ENCODE peak calls at places on chromosomes 16 and 17, in seven cellular contexts. H is uterus; B is GM23248; J is thoracic aorta; T is CD8-positive, alpha-beta T cell; E is endodermal cell; X is stomach. I is an unnamed sample. For H3K9me3, the result is how much of the 10 kb centered on the place peaks cover.

GRCh38 chr17:39634384-39634871 is 2.5 kb upstream of the STARD3 start:
- DNase-seq in H (no peak), B (peak), J (no peak), T (no peak), E (no peak), X (no peak), I (no peak)

GRCh38 chr17:8997994-8998628 is 23.2 kb upstream of the NTN1 start:
- DNase-seq in H (no peak), B (peak), J (no peak), T (peak), E (peak), X (peak), I (peak)

GRCh38 chr17:61411114-61411943 is 11.7 kb downstream of the TBX2 start:
- DNase-seq in H (peak), B (peak), J (no peak), T (no peak), E (peak), X (peak), I (peak)

GRCh38 chr17:82828875-82829487 is 10.8 kb downstream of the ZNF750 start:
- DNase-seq in H (no peak), B (no peak), J (no peak), T (no peak), E (no peak), X (no peak), I (no peak)

GRCh38 chr16:8959921-8960787 is 3.6 kb downstream of the USP7 start:
- DNase-seq in H (no peak), B (peak), J (no peak), T (no peak), E (peak), X (no peak), I (no peak)

GRCh38 chr17:41615454-41615853 is 2.9 kb upstream of the KRT16 start:
- DNase-seq in H (no peak), B (peak), J (no peak), T (no peak), E (peak), X (no peak), I (no peak)

GRCh38 chr17:67610061-67610460 is 107.7 kb upstream of the NOL11 start:
- DNase-seq in H (no peak), B (no peak), J (no peak), T (no peak), E (no peak), X (no peak), I (no peak)

GRCh38 chr17:59383893-59384292 is 52.4 kb downstream of the YPEL2 start:
- DNase-seq in H (no peak), B (no peak), J (no peak), T (no peak), E (no peak), X (no peak), I (no peak)

GRCh38 chr16:2985893-2986355 is 5.7 kb upstream of the PKMYT1 start:
- DNase-seq in H (no peak), B (no peak), J (no peak), T (no peak), E (peak), X (peak), I (no peak)

GRCh38 chr17:57048096-57048495 is 37.0 kb upstream of the AKAP1 start:
- DNase-seq in H (no peak), B (no peak), J (no peak), T (no peak), E (no peak), X (no peak), I (no peak)

GRCh38 chr17:64262422-64263260 is at the start of gene TEX2:
- DNase-seq in H (peak), B (peak), J (no peak), T (peak), E (peak), X (peak), I (no peak)

GRCh38 chr17:10314332-10314731 is 58.5 kb downstream of the MYH13 start:
- DNase-seq in H (no peak), B (no peak), J (no peak), T (no peak), E (no peak), X (no peak), I (no peak)

GRCh38 chr17:41008811-41009210 is at the start of gene KRTAP3-1:
- DNase-seq in H (no peak), B (no peak), J (no peak), T (no peak), E (peak), X (no peak), I (no peak)

GRCh38 chr17:62950067-62950466 is 16.0 kb upstream of the TANC2 start:
- DNase-seq in H (no peak), B (peak), J (peak), T (no peak), E (no peak), X (peak), I (peak)

GRCh38 chr16:71723537-71724319 is 773 bp downstream of the PHLPP2 start:
- DNase-seq in H (peak), B (peak), J (peak), T (peak), E (peak), X (peak), I (peak)

GRCh38 chr17:9057310-9057709 is 36.0 kb downstream of the NTN1 start:
- DNase-seq in H (no peak), B (no peak), J (no peak), T (no peak), E (peak), X (no peak), I (peak)

GRCh38 chr17:55402374-55402773 is 19.3 kb downstream of the MMD start:
- DNase-seq in H (no peak), B (peak), J (no peak), T (no peak), E (no peak), X (no peak), I (no peak)

GRCh38 chr17:75557075-75557851 is 30.3 kb upstream of the MYO15B start:
- DNase-seq in H (peak), B (peak), J (no peak), T (no peak), E (peak), X (peak), I (no peak)

GRCh38 chr17:68600123-68600880 is 865 bp downstream of the FAM20A start:
- DNase-seq in H (peak), B (peak), J (no peak), T (no peak), E (peak), X (peak), I (no peak)

GRCh38 chr16:1154291-1154886 is 1.5 kb downstream of the CACNA1H start:
- DNase-seq in H (peak), B (no peak), J (no peak), T (no peak), E (no peak), X (no peak), I (no peak)

GRCh38 chr17:9672691-9673090 is 27.4 kb downstream of the USP43 start:
- DNase-seq in H (no peak), B (no peak), J (no peak), T (no peak), E (peak), X (no peak), I (no peak)

GRCh38 chr17:75430159-75430748 is 24.8 kb upstream of the GRB2 start:
- DNase-seq in H (no peak), B (no peak), J (no peak), T (no peak), E (peak), X (no peak), I (no peak)

GRCh38 chr16:50293994-50294855 is 27.9 kb downstream of the ADCY7 start:
- DNase-seq in H (no peak), B (no peak), J (no peak), T (no peak), E (no peak), X (no peak), I (no peak)

GRCh38 chr16:89005201-89006035 is 28.4 kb upstream of the CBFA2T3 start:
- DNase-seq in H (no peak), B (no peak), J (no peak), T (no peak), E (no peak), X (no peak), I (no peak)

GRCh38 chr16:57479422-57480126 is 6.7 kb downstream of the DOK4 start:
- DNase-seq in H (no peak), B (peak), J (no peak), T (no peak), E (peak), X (peak), I (no peak)

GRCh38 chr17:62628845-62629555 is 1.5 kb downstream of the MRC2 start:
- DNase-seq in H (peak), B (peak), J (no peak), T (no peak), E (peak), X (no peak), I (peak)

DNA sequence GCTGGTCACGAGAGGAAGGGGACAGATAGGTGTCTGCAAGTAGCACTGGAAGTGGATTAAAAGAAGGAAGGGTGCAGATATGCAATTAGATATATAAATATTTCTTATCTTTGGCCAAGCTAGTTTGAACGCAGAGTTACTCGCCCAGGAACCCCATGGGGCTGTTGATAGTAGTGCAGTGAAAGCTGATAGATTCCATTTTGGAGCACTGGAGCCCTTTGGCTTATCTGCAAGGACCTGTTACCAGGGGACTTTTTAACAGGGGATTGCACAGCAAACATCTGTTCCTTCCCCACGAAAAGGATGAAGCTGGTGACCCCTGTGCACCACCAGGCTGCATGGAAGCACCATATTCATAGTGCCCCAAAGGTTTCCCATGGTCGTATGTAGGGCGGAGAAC is 218.7 kb downstream of the SHISA9 start:
- DNase-seq in H (no peak), B (no peak), J (no peak), T (no peak), E (peak), X (no peak), I (no peak)
- H3K9me3 ChIP-seq in H (under half), B (under half), J (under half), T (under half), E (under half), X (under half), I (under half)

GRCh38 chr17:70520447-70520846 is 351.1 kb downstream of the KCNJ2 start:
- DNase-seq in H (no peak), B (no peak), J (no peak), T (no peak), E (no peak), X (no peak), I (no peak)

GRCh38 chr17:70521821-70522256 is 352.5 kb downstream of the KCNJ2 start:
- DNase-seq in H (no peak), B (no peak), J (no peak), T (no peak), E (no peak), X (peak), I (no peak)

GRCh38 chr17:70527364-70527888 is 358.1 kb downstream of the KCNJ2 start:
- DNase-seq in H (no peak), B (no peak), J (no peak), T (no peak), E (no peak), X (no peak), I (no peak)

GRCh38 chr17:70525976-70526375 is 356.6 kb downstream of the KCNJ2 start:
- DNase-seq in H (no peak), B (no peak), J (no peak), T (no peak), E (no peak), X (no peak), I (no peak)

GRCh38 chr17:70523407-70523806 is 354.1 kb downstream of the KCNJ2 start:
- DNase-seq in H (no peak), B (no peak), J (no peak), T (no peak), E (no peak), X (no peak), I (no peak)
- H3K9me3 ChIP-seq in H (under half), B (under half), J (under half), T (under half), E (under half), X (under half), I (under half)

DNA sequence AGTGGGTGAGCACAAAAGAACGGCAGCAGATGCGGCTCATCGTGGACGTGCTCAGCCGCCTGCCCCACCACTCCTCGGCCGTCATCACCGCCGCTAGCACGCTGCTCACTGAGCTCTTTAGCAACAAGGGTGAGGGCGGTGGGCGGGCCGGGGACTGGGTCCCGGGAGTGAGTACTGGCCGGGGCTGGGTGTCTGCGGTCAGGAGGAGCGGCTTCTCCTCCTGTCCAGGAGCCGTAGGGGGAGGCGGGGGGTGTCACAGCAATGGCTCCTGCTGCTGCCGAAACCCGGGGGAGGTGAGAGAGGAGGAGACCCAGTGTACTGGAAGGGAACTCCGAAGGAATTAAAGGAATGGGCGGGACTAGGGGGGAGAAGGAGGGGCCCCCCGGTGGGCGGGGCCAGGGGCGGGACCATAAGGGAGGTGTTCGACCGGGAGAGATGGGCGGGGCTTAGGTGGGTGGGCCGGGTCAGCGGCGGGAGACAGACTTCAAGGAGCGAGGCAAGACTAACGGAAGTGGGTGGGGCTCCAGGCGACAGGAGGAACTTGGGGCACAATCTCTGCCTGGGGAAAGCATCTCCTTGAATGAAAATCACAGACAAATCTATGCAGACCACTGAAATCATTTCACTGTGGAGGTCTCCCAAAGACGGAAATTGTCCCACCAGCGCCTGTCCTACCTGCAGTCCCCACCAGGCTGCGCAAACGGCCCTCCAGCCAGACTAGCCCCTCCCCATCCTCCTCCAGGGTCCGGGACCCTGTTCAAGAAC is 2.3 kb downstream of the NAGS start:
- DNase-seq in H (peak), B (peak), J (peak), T (peak), E (peak), X (peak), I (peak)
- H3K9me3 ChIP-seq in H (under half), B (under half), J (under half), T (under half), E (under half), X (under half), I (under half)

DNA sequence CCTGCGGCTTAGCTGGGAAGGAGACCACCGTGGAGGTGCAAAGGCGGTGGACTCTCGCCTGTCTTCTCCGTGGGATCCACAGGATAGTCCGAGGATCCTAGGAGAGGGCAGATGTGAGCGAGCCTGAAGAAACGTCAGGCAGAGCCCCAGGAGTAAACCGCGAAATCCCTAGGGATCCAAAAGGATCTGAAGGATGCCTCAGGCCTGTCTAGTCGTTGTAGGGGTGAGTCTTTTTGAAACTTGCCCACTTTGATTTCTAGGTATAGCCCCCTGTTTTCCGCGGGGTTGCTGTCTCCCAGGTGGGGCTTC is 576.5 kb downstream of the KCNJ18 start:
- DNase-seq in H (no peak), B (no peak), J (no peak), T (no peak), E (no peak), X (peak), I (no peak)
- H3K9me3 ChIP-seq in H (under half), B (under half), J (under half), T (under half), E (under half), X (half or more), I (under half)

GRCh38 chr17:53313746-53314145 is 509.0 kb upstream of the KIF2B start:
- DNase-seq in H (no peak), B (peak), J (no peak), T (no peak), E (no peak), X (no peak), I (no peak)
- H3K9me3 ChIP-seq in H (under half), B (under half), J (under half), T (under half), E (under half), X (under half), I (under half)

DNA sequence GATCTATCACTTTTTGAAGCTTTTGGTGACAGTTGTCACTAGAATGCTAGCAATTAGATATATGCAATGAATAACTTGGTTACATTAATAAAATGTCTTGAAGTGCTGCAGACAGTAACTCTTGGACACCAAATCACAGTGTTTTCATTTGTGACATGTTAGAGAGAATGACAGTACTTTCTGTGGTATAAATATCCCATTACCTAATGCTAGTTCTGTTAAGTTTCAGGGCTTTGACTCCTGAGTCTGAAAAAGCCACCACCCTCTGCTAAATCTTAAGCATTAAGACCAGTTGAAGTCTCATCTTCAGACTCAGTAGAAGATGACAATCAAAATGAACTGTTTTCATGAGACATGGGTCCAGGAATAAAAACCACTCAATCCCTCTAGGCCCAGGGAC is 10.6 kb upstream of the CPHXL2 start:
- DNase-seq in H (no peak), B (no peak), J (no peak), T (no peak), E (no peak), X (no peak), I (no peak)
- H3K9me3 ChIP-seq in H (under half), B (under half), J (under half), T (under half), E (half or more), X (under half), I (under half)

DNA sequence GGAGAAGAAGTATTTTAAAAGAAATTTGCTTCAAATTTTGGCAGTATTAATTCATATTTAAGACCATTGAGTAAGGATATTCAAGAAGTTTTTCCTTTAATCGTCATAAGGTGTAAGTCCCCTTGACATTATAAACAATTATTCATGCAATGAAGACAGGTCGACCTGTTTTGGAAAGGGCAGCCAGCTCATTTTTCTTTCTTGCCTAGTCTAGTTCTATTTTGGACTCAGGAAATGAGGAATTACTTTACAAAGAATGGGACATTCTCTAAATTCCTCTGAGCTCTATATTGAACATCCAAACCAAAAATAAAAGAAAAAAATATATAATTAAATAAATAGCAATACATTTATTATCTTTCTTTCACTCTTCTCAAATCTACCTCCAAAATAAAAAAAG is 595.6 kb upstream of the KIF2B start:
- DNase-seq in H (no peak), B (no peak), J (no peak), T (no peak), E (no peak), X (no peak), I (no peak)
- H3K9me3 ChIP-seq in H (under half), B (under half), J (under half), T (under half), E (under half), X (under half), I (under half)

DNA sequence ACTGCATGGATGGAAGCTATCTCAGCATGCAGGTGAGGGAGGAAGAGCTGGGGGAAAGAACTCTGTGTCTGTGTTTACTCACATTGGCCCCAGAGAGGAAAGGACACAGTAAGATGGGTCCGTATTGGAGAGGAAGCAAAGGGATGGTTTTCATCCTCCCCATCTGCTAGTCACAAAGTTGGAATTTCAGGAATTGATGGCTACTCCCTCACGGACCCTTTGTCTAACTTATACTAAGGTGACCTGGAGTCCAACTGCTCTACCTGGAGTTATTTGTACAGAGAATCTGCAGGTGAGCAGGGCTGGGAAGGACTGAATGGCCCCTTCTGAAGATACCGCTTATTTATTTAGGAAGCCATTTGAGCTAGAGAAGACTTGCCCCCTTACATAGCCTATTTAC is 55.1 kb downstream of the WNT3 start:
- DNase-seq in H (no peak), B (no peak), J (no peak), T (no peak), E (no peak), X (peak), I (no peak)
- H3K9me3 ChIP-seq in H (under half), B (under half), J (under half), T (under half), E (under half), X (under half), I (under half)